ENCODE peak calls at places on chromosomes 1 and 21, in nine cellular contexts. One of them, this sample, is unnamed.

GRCh38 chr1:8477983-8478362 is 160.1 kb downstream of the SLC45A1 start:
- DNase-seq in posterior cingulate gyrus: no peak
- DNase-seq in hippocampal formation: no peak
- DNase-seq in AG09309: no peak
- DNase-seq in activated CD8-positive, alpha-beta memory T cell treated with anti-CD3 and anti-CD28 coated beads, Interleukin-2, amount 50 U/mL, for 48 hours: no peak
- DNase-seq in A549: no peak
- DNase-seq in activated CD4-positive, CD25-positive, alpha-beta regulatory T cell treated with anti-CD3 and anti-CD28 coated beads, Interleukin-2, amount 50 U/mL, for 72 hours: no peak
- DNase-seq in heart right ventricle: no peak
- DNase-seq in HCEC 1CT: no peak
- DNase-seq in this sample: no peak

GRCh38 chr1:19420606-19421005 is 64.7 kb downstream of the CAPZB start:
- DNase-seq in posterior cingulate gyrus: no peak
- DNase-seq in hippocampal formation: no peak
- DNase-seq in AG09309: no peak
- DNase-seq in activated CD8-positive, alpha-beta memory T cell treated with anti-CD3 and anti-CD28 coated beads, Interleukin-2, amount 50 U/mL, for 48 hours: no peak
- DNase-seq in A549: no peak
- DNase-seq in activated CD4-positive, CD25-positive, alpha-beta regulatory T cell treated with anti-CD3 and anti-CD28 coated beads, Interleukin-2, amount 50 U/mL, for 72 hours: no peak
- DNase-seq in heart right ventricle: no peak
- DNase-seq in HCEC 1CT: no peak
- DNase-seq in this sample: no peak

GRCh38 chr1:55813619-55814018 is 598.5 kb upstream of the USP24 start:
- DNase-seq in posterior cingulate gyrus: no peak
- DNase-seq in hippocampal formation: no peak
- DNase-seq in AG09309: peak; percentile 73
- DNase-seq in activated CD8-positive, alpha-beta memory T cell treated with anti-CD3 and anti-CD28 coated beads, Interleukin-2, amount 50 U/mL, for 48 hours: no peak
- DNase-seq in A549: peak; percentile 12
- DNase-seq in activated CD4-positive, CD25-positive, alpha-beta regulatory T cell treated with anti-CD3 and anti-CD28 coated beads, Interleukin-2, amount 50 U/mL, for 72 hours: no peak
- DNase-seq in heart right ventricle: peak; percentile 27
- DNase-seq in HCEC 1CT: peak; percentile 69
- DNase-seq in this sample: no peak

GRCh38 chr1:154775559-154776338 is 94.3 kb downstream of the KCNN3 start:
- DNase-seq in posterior cingulate gyrus: no peak
- DNase-seq in hippocampal formation: no peak
- DNase-seq in AG09309: no peak
- DNase-seq in activated CD8-positive, alpha-beta memory T cell treated with anti-CD3 and anti-CD28 coated beads, Interleukin-2, amount 50 U/mL, for 48 hours: no peak
- DNase-seq in A549: no peak
- DNase-seq in activated CD4-positive, CD25-positive, alpha-beta regulatory T cell treated with anti-CD3 and anti-CD28 coated beads, Interleukin-2, amount 50 U/mL, for 72 hours: no peak
- DNase-seq in heart right ventricle: no peak
- DNase-seq in HCEC 1CT: no peak
- DNase-seq in this sample: no peak

GRCh38 chr1:109371271-109371739 is 26.4 kb downstream of the SORT1 start:
- DNase-seq in posterior cingulate gyrus: no peak
- DNase-seq in hippocampal formation: peak; percentile 54
- DNase-seq in AG09309: peak; percentile 71
- DNase-seq in activated CD8-positive, alpha-beta memory T cell treated with anti-CD3 and anti-CD28 coated beads, Interleukin-2, amount 50 U/mL, for 48 hours: no peak
- DNase-seq in A549: no peak
- DNase-seq in activated CD4-positive, CD25-positive, alpha-beta regulatory T cell treated with anti-CD3 and anti-CD28 coated beads, Interleukin-2, amount 50 U/mL, for 72 hours: no peak
- DNase-seq in heart right ventricle: no peak
- DNase-seq in HCEC 1CT: peak; percentile 85
- DNase-seq in this sample: no peak

GRCh38 chr1:228976316-228976715 is 241.0 kb downstream of the RHOU start:
- DNase-seq in posterior cingulate gyrus: no peak
- DNase-seq in hippocampal formation: no peak
- DNase-seq in AG09309: no peak
- DNase-seq in activated CD8-positive, alpha-beta memory T cell treated with anti-CD3 and anti-CD28 coated beads, Interleukin-2, amount 50 U/mL, for 48 hours: no peak
- DNase-seq in A549: no peak
- DNase-seq in activated CD4-positive, CD25-positive, alpha-beta regulatory T cell treated with anti-CD3 and anti-CD28 coated beads, Interleukin-2, amount 50 U/mL, for 72 hours: no peak
- DNase-seq in heart right ventricle: no peak
- DNase-seq in HCEC 1CT: no peak
- DNase-seq in this sample: no peak

GRCh38 chr21:29114765-29115164 is 15.7 kb upstream of the MAP3K7CL start:
- DNase-seq in posterior cingulate gyrus: no peak
- DNase-seq in hippocampal formation: no peak
- DNase-seq in AG09309: no peak
- DNase-seq in activated CD8-positive, alpha-beta memory T cell treated with anti-CD3 and anti-CD28 coated beads, Interleukin-2, amount 50 U/mL, for 48 hours: no peak
- DNase-seq in A549: peak; percentile 67
- DNase-seq in activated CD4-positive, CD25-positive, alpha-beta regulatory T cell treated with anti-CD3 and anti-CD28 coated beads, Interleukin-2, amount 50 U/mL, for 72 hours: no peak
- DNase-seq in heart right ventricle: no peak
- DNase-seq in HCEC 1CT: peak; percentile 95
- DNase-seq in this sample: no peak

GRCh38 chr1:87061742-87062156 is 147.3 kb downstream of the HS2ST1 start:
- DNase-seq in posterior cingulate gyrus: no peak
- DNase-seq in hippocampal formation: no peak
- DNase-seq in AG09309: peak; percentile 18
- DNase-seq in activated CD8-positive, alpha-beta memory T cell treated with anti-CD3 and anti-CD28 coated beads, Interleukin-2, amount 50 U/mL, for 48 hours: no peak
- DNase-seq in A549: no peak
- DNase-seq in activated CD4-positive, CD25-positive, alpha-beta regulatory T cell treated with anti-CD3 and anti-CD28 coated beads, Interleukin-2, amount 50 U/mL, for 72 hours: no peak
- DNase-seq in heart right ventricle: no peak
- DNase-seq in HCEC 1CT: peak; percentile 88
- DNase-seq in this sample: no peak

GRCh38 chr1:18950415-18951026 is 6.0 kb downstream of the IFFO2 start:
- DNase-seq in posterior cingulate gyrus: no peak
- DNase-seq in hippocampal formation: no peak
- DNase-seq in AG09309: no peak
- DNase-seq in activated CD8-positive, alpha-beta memory T cell treated with anti-CD3 and anti-CD28 coated beads, Interleukin-2, amount 50 U/mL, for 48 hours: no peak
- DNase-seq in A549: no peak
- DNase-seq in activated CD4-positive, CD25-positive, alpha-beta regulatory T cell treated with anti-CD3 and anti-CD28 coated beads, Interleukin-2, amount 50 U/mL, for 72 hours: no peak
- DNase-seq in heart right ventricle: peak; percentile 64
- DNase-seq in HCEC 1CT: no peak
- DNase-seq in this sample: no peak

GRCh38 chr1:30234091-30234490 is 489.3 kb downstream of the MATN1 start:
- DNase-seq in posterior cingulate gyrus: no peak
- DNase-seq in hippocampal formation: no peak
- DNase-seq in AG09309: no peak
- DNase-seq in activated CD8-positive, alpha-beta memory T cell treated with anti-CD3 and anti-CD28 coated beads, Interleukin-2, amount 50 U/mL, for 48 hours: no peak
- DNase-seq in A549: no peak
- DNase-seq in activated CD4-positive, CD25-positive, alpha-beta regulatory T cell treated with anti-CD3 and anti-CD28 coated beads, Interleukin-2, amount 50 U/mL, for 72 hours: no peak
- DNase-seq in heart right ventricle: no peak
- DNase-seq in HCEC 1CT: no peak
- DNase-seq in this sample: no peak

GRCh38 chr1:7732331-7732730 is 38.8 kb upstream of the VAMP3 start:
- DNase-seq in posterior cingulate gyrus: peak; percentile 26
- DNase-seq in hippocampal formation: no peak
- DNase-seq in AG09309: no peak
- DNase-seq in activated CD8-positive, alpha-beta memory T cell treated with anti-CD3 and anti-CD28 coated beads, Interleukin-2, amount 50 U/mL, for 48 hours: no peak
- DNase-seq in A549: no peak
- DNase-seq in activated CD4-positive, CD25-positive, alpha-beta regulatory T cell treated with anti-CD3 and anti-CD28 coated beads, Interleukin-2, amount 50 U/mL, for 72 hours: no peak
- DNase-seq in heart right ventricle: no peak
- DNase-seq in HCEC 1CT: no peak
- DNase-seq in this sample: no peak

GRCh38 chr21:45376459-45377324 is 28.3 kb upstream of the COL18A1 start:
- DNase-seq in posterior cingulate gyrus: no peak
- DNase-seq in hippocampal formation: no peak
- DNase-seq in AG09309: no peak
- DNase-seq in activated CD8-positive, alpha-beta memory T cell treated with anti-CD3 and anti-CD28 coated beads, Interleukin-2, amount 50 U/mL, for 48 hours: no peak
- DNase-seq in A549: no peak
- DNase-seq in activated CD4-positive, CD25-positive, alpha-beta regulatory T cell treated with anti-CD3 and anti-CD28 coated beads, Interleukin-2, amount 50 U/mL, for 72 hours: no peak
- DNase-seq in heart right ventricle: peak; percentile 21
- DNase-seq in HCEC 1CT: no peak
- DNase-seq in this sample: no peak

GRCh38 chr1:183757061-183757460 is 47.9 kb upstream of the RGL1 start:
- DNase-seq in posterior cingulate gyrus: no peak
- DNase-seq in hippocampal formation: no peak
- DNase-seq in AG09309: peak; percentile 80
- DNase-seq in activated CD8-positive, alpha-beta memory T cell treated with anti-CD3 and anti-CD28 coated beads, Interleukin-2, amount 50 U/mL, for 48 hours: no peak
- DNase-seq in A549: peak; percentile 6
- DNase-seq in activated CD4-positive, CD25-positive, alpha-beta regulatory T cell treated with anti-CD3 and anti-CD28 coated beads, Interleukin-2, amount 50 U/mL, for 72 hours: no peak
- DNase-seq in heart right ventricle: no peak
- DNase-seq in HCEC 1CT: peak; percentile 87
- DNase-seq in this sample: no peak

GRCh38 chr1:100539836-100540536 is 2.0 kb downstream of the GPR88 start:
- DNase-seq in posterior cingulate gyrus: no peak
- DNase-seq in hippocampal formation: no peak
- DNase-seq in AG09309: no peak
- DNase-seq in activated CD8-positive, alpha-beta memory T cell treated with anti-CD3 and anti-CD28 coated beads, Interleukin-2, amount 50 U/mL, for 48 hours: peak; percentile 65
- DNase-seq in A549: peak; percentile 9
- DNase-seq in activated CD4-positive, CD25-positive, alpha-beta regulatory T cell treated with anti-CD3 and anti-CD28 coated beads, Interleukin-2, amount 50 U/mL, for 72 hours: peak; percentile 35
- DNase-seq in heart right ventricle: peak; percentile 37
- DNase-seq in HCEC 1CT: peak; percentile 10
- DNase-seq in this sample: no peak

GRCh38 chr1:110221119-110221518 is 11.0 kb downstream of the KCNC4 start:
- DNase-seq in posterior cingulate gyrus: no peak
- DNase-seq in hippocampal formation: no peak
- DNase-seq in AG09309: no peak
- DNase-seq in activated CD8-positive, alpha-beta memory T cell treated with anti-CD3 and anti-CD28 coated beads, Interleukin-2, amount 50 U/mL, for 48 hours: no peak
- DNase-seq in A549: no peak
- DNase-seq in activated CD4-positive, CD25-positive, alpha-beta regulatory T cell treated with anti-CD3 and anti-CD28 coated beads, Interleukin-2, amount 50 U/mL, for 72 hours: no peak
- DNase-seq in heart right ventricle: no peak
- DNase-seq in HCEC 1CT: no peak
- DNase-seq in this sample: no peak

GRCh38 chr21:41466024-41466820 is 40.2 kb downstream of the MX1 start:
- DNase-seq in posterior cingulate gyrus: no peak
- DNase-seq in hippocampal formation: no peak
- DNase-seq in AG09309: no peak
- DNase-seq in activated CD8-positive, alpha-beta memory T cell treated with anti-CD3 and anti-CD28 coated beads, Interleukin-2, amount 50 U/mL, for 48 hours: no peak
- DNase-seq in A549: peak; percentile 7
- DNase-seq in activated CD4-positive, CD25-positive, alpha-beta regulatory T cell treated with anti-CD3 and anti-CD28 coated beads, Interleukin-2, amount 50 U/mL, for 72 hours: no peak
- DNase-seq in heart right ventricle: no peak
- DNase-seq in HCEC 1CT: no peak
- DNase-seq in this sample: no peak

GRCh38 chr1:27551953-27552312 is 52.0 kb downstream of the AHDC1 start:
- DNase-seq in posterior cingulate gyrus: no peak
- DNase-seq in hippocampal formation: no peak
- DNase-seq in AG09309: no peak
- DNase-seq in activated CD8-positive, alpha-beta memory T cell treated with anti-CD3 and anti-CD28 coated beads, Interleukin-2, amount 50 U/mL, for 48 hours: no peak
- DNase-seq in A549: no peak
- DNase-seq in activated CD4-positive, CD25-positive, alpha-beta regulatory T cell treated with anti-CD3 and anti-CD28 coated beads, Interleukin-2, amount 50 U/mL, for 72 hours: no peak
- DNase-seq in heart right ventricle: no peak
- DNase-seq in HCEC 1CT: no peak
- DNase-seq in this sample: no peak

GRCh38 chr1:164716992-164717703 is 158.2 kb downstream of the PBX1 start:
- DNase-seq in posterior cingulate gyrus: no peak
- DNase-seq in hippocampal formation: no peak
- DNase-seq in AG09309: no peak
- DNase-seq in activated CD8-positive, alpha-beta memory T cell treated with anti-CD3 and anti-CD28 coated beads, Interleukin-2, amount 50 U/mL, for 48 hours: no peak
- DNase-seq in A549: no peak
- DNase-seq in activated CD4-positive, CD25-positive, alpha-beta regulatory T cell treated with anti-CD3 and anti-CD28 coated beads, Interleukin-2, amount 50 U/mL, for 72 hours: no peak
- DNase-seq in heart right ventricle: no peak
- DNase-seq in HCEC 1CT: peak; percentile 78
- DNase-seq in this sample: no peak

GRCh38 chr1:185811062-185811709 is 77.0 kb downstream of the HMCN1 start:
- DNase-seq in posterior cingulate gyrus: no peak
- DNase-seq in hippocampal formation: no peak
- DNase-seq in AG09309: no peak
- DNase-seq in activated CD8-positive, alpha-beta memory T cell treated with anti-CD3 and anti-CD28 coated beads, Interleukin-2, amount 50 U/mL, for 48 hours: no peak
- DNase-seq in A549: no peak
- DNase-seq in activated CD4-positive, CD25-positive, alpha-beta regulatory T cell treated with anti-CD3 and anti-CD28 coated beads, Interleukin-2, amount 50 U/mL, for 72 hours: no peak
- DNase-seq in heart right ventricle: no peak
- DNase-seq in HCEC 1CT: no peak
- DNase-seq in this sample: no peak

GRCh38 chr1:244660595-244660994 is 7.7 kb downstream of the DESI2 start:
- DNase-seq in posterior cingulate gyrus: no peak
- DNase-seq in hippocampal formation: no peak
- DNase-seq in AG09309: no peak
- DNase-seq in activated CD8-positive, alpha-beta memory T cell treated with anti-CD3 and anti-CD28 coated beads, Interleukin-2, amount 50 U/mL, for 48 hours: no peak
- DNase-seq in A549: no peak
- DNase-seq in activated CD4-positive, CD25-positive, alpha-beta regulatory T cell treated with anti-CD3 and anti-CD28 coated beads, Interleukin-2, amount 50 U/mL, for 72 hours: no peak
- DNase-seq in heart right ventricle: no peak
- DNase-seq in HCEC 1CT: no peak
- DNase-seq in this sample: no peak

GRCh38 chr1:114008352-114009041 is 29.2 kb downstream of the OLFML3 start:
- DNase-seq in posterior cingulate gyrus: no peak
- DNase-seq in hippocampal formation: no peak
- DNase-seq in AG09309: no peak
- DNase-seq in activated CD8-positive, alpha-beta memory T cell treated with anti-CD3 and anti-CD28 coated beads, Interleukin-2, amount 50 U/mL, for 48 hours: no peak
- DNase-seq in A549: no peak
- DNase-seq in activated CD4-positive, CD25-positive, alpha-beta regulatory T cell treated with anti-CD3 and anti-CD28 coated beads, Interleukin-2, amount 50 U/mL, for 72 hours: no peak
- DNase-seq in heart right ventricle: no peak
- DNase-seq in HCEC 1CT: peak; percentile 5
- DNase-seq in this sample: no peak

GRCh38 chr1:54610601-54611580 is 12.4 kb downstream of the FAM151A start:
- DNase-seq in posterior cingulate gyrus: no peak
- DNase-seq in hippocampal formation: no peak
- DNase-seq in AG09309: no peak
- DNase-seq in activated CD8-positive, alpha-beta memory T cell treated with anti-CD3 and anti-CD28 coated beads, Interleukin-2, amount 50 U/mL, for 48 hours: no peak
- DNase-seq in A549: no peak
- DNase-seq in activated CD4-positive, CD25-positive, alpha-beta regulatory T cell treated with anti-CD3 and anti-CD28 coated beads, Interleukin-2, amount 50 U/mL, for 72 hours: no peak
- DNase-seq in heart right ventricle: no peak
- DNase-seq in HCEC 1CT: no peak
- DNase-seq in this sample: no peak

GRCh38 chr1:95407864-95408291 is 173.9 kb downstream of the RWDD3 start:
- DNase-seq in posterior cingulate gyrus: peak; percentile 10
- DNase-seq in hippocampal formation: peak; percentile 25
- DNase-seq in AG09309: no peak
- DNase-seq in activated CD8-positive, alpha-beta memory T cell treated with anti-CD3 and anti-CD28 coated beads, Interleukin-2, amount 50 U/mL, for 48 hours: no peak
- DNase-seq in A549: no peak
- DNase-seq in activated CD4-positive, CD25-positive, alpha-beta regulatory T cell treated with anti-CD3 and anti-CD28 coated beads, Interleukin-2, amount 50 U/mL, for 72 hours: no peak
- DNase-seq in heart right ventricle: no peak
- DNase-seq in HCEC 1CT: no peak
- DNase-seq in this sample: no peak

GRCh38 chr1:6486433-6487011 is 4.9 kb downstream of the PLEKHG5 start:
- DNase-seq in posterior cingulate gyrus: peak; percentile 81
- DNase-seq in hippocampal formation: peak; percentile 43
- DNase-seq in AG09309: no peak
- DNase-seq in activated CD8-positive, alpha-beta memory T cell treated with anti-CD3 and anti-CD28 coated beads, Interleukin-2, amount 50 U/mL, for 48 hours: peak; percentile 93
- DNase-seq in A549: peak; percentile 77
- DNase-seq in activated CD4-positive, CD25-positive, alpha-beta regulatory T cell treated with anti-CD3 and anti-CD28 coated beads, Interleukin-2, amount 50 U/mL, for 72 hours: peak; percentile 86
- DNase-seq in heart right ventricle: peak; percentile 88
- DNase-seq in HCEC 1CT: peak; percentile 69
- DNase-seq in this sample: peak; percentile 86

GRCh38 chr1:12678820-12679219 is 34.9 kb downstream of the AADACL4 start:
- DNase-seq in posterior cingulate gyrus: no peak
- DNase-seq in hippocampal formation: no peak
- DNase-seq in AG09309: no peak
- DNase-seq in activated CD8-positive, alpha-beta memory T cell treated with anti-CD3 and anti-CD28 coated beads, Interleukin-2, amount 50 U/mL, for 48 hours: no peak
- DNase-seq in A549: no peak
- DNase-seq in activated CD4-positive, CD25-positive, alpha-beta regulatory T cell treated with anti-CD3 and anti-CD28 coated beads, Interleukin-2, amount 50 U/mL, for 72 hours: no peak
- DNase-seq in heart right ventricle: no peak
- DNase-seq in HCEC 1CT: no peak
- DNase-seq in this sample: no peak

GRCh38 chr21:35905973-35906357 is 154.4 kb downstream of the SETD4 start:
- DNase-seq in posterior cingulate gyrus: no peak
- DNase-seq in hippocampal formation: no peak
- DNase-seq in AG09309: no peak
- DNase-seq in activated CD8-positive, alpha-beta memory T cell treated with anti-CD3 and anti-CD28 coated beads, Interleukin-2, amount 50 U/mL, for 48 hours: no peak
- DNase-seq in A549: no peak
- DNase-seq in activated CD4-positive, CD25-positive, alpha-beta regulatory T cell treated with anti-CD3 and anti-CD28 coated beads, Interleukin-2, amount 50 U/mL, for 72 hours: no peak
- DNase-seq in heart right ventricle: no peak
- DNase-seq in HCEC 1CT: no peak
- DNase-seq in this sample: no peak

GRCh38 chr1:182257369-182258063 is 134.1 kb downstream of the GLUL start:
- DNase-seq in posterior cingulate gyrus: no peak
- DNase-seq in hippocampal formation: no peak
- DNase-seq in AG09309: no peak
- DNase-seq in activated CD8-positive, alpha-beta memory T cell treated with anti-CD3 and anti-CD28 coated beads, Interleukin-2, amount 50 U/mL, for 48 hours: no peak
- DNase-seq in A549: no peak
- DNase-seq in activated CD4-positive, CD25-positive, alpha-beta regulatory T cell treated with anti-CD3 and anti-CD28 coated beads, Interleukin-2, amount 50 U/mL, for 72 hours: no peak
- DNase-seq in heart right ventricle: no peak
- DNase-seq in HCEC 1CT: no peak
- DNase-seq in this sample: no peak

GRCh38 chr1:171139890-171140289 is 45.2 kb upstream of the FMO2 start:
- DNase-seq in posterior cingulate gyrus: no peak
- DNase-seq in hippocampal formation: no peak
- DNase-seq in AG09309: no peak
- DNase-seq in activated CD8-positive, alpha-beta memory T cell treated with anti-CD3 and anti-CD28 coated beads, Interleukin-2, amount 50 U/mL, for 48 hours: no peak
- DNase-seq in A549: no peak
- DNase-seq in activated CD4-positive, CD25-positive, alpha-beta regulatory T cell treated with anti-CD3 and anti-CD28 coated beads, Interleukin-2, amount 50 U/mL, for 72 hours: no peak
- DNase-seq in heart right ventricle: no peak
- DNase-seq in HCEC 1CT: no peak
- DNase-seq in this sample: no peak

GRCh38 chr1:29245876-29246275 is 9.6 kb downstream of the PTPRU start:
- DNase-seq in posterior cingulate gyrus: peak; percentile 63
- DNase-seq in hippocampal formation: no peak
- DNase-seq in AG09309: no peak
- DNase-seq in activated CD8-positive, alpha-beta memory T cell treated with anti-CD3 and anti-CD28 coated beads, Interleukin-2, amount 50 U/mL, for 48 hours: no peak
- DNase-seq in A549: peak; percentile 52
- DNase-seq in activated CD4-positive, CD25-positive, alpha-beta regulatory T cell treated with anti-CD3 and anti-CD28 coated beads, Interleukin-2, amount 50 U/mL, for 72 hours: no peak
- DNase-seq in heart right ventricle: no peak
- DNase-seq in HCEC 1CT: no peak
- DNase-seq in this sample: no peak

GRCh38 chr1:221284028-221284427 is 404.8 kb downstream of the HLX start:
- DNase-seq in posterior cingulate gyrus: no peak
- DNase-seq in hippocampal formation: peak; percentile 54
- DNase-seq in AG09309: no peak
- DNase-seq in activated CD8-positive, alpha-beta memory T cell treated with anti-CD3 and anti-CD28 coated beads, Interleukin-2, amount 50 U/mL, for 48 hours: no peak
- DNase-seq in A549: no peak
- DNase-seq in activated CD4-positive, CD25-positive, alpha-beta regulatory T cell treated with anti-CD3 and anti-CD28 coated beads, Interleukin-2, amount 50 U/mL, for 72 hours: no peak
- DNase-seq in heart right ventricle: no peak
- DNase-seq in HCEC 1CT: peak; percentile 59
- DNase-seq in this sample: no peak